ENCODE peak calls at places on chromosomes 16 and 17, in seven cellular contexts. D is mesenchymal stem cell, H is gastrocnemius medialis, B is body of pancreas, K is HCT116, S is ovary, C is K562. M is an unnamed sample.

GRCh38 chr17:9021158-9021984 is at the start of gene NTN1:
- DNase-seq in D (peak; percentile 21), H (no peak), B (peak; percentile 67), K (no peak), S (no peak), C (peak; percentile 23), M (peak; percentile 57)

GRCh38 chr17:39951924-39952664 is 10.7 kb upstream of the GSDMA start:
- DNase-seq in D (no peak), H (no peak), B (peak; percentile 18), K (no peak), S (peak; percentile 40), C (no peak), M (no peak)

GRCh38 chr17:15490634-15491261 is 23.3 kb upstream of the CDRT4 start:
- DNase-seq in D (peak; percentile 93), H (peak; percentile 80), B (peak; percentile 23), K (peak; percentile 81), S (no peak), C (peak; percentile 83), M (no peak)

GRCh38 chr17:7716901-7717755 is at the start of gene DNAH2:
- DNase-seq in D (peak; percentile 92), H (peak; percentile 19), B (peak; percentile 87), K (peak; percentile 89), S (peak; percentile 80), C (peak; percentile 90), M (peak; percentile 84)

GRCh38 chr17:78379134-78379497 is 667 bp downstream of the PGS1 start:
- DNase-seq in D (peak; percentile 98), H (no peak), B (no peak), K (no peak), S (no peak), C (no peak), M (peak; percentile 52)

GRCh38 chr16:85027968-85028637 is 508 bp downstream of the KIAA0513 start:
- DNase-seq in D (peak; percentile 17), H (no peak), B (peak; percentile 37), K (no peak), S (no peak), C (no peak), M (peak; percentile 1)

GRCh38 chr17:7831233-7831632 is 2.8 kb upstream of the KDM6B start:
- DNase-seq in D (no peak), H (no peak), B (no peak), K (no peak), S (no peak), C (no peak), M (no peak)

GRCh38 chr16:74608944-74609343 is 2.0 kb upstream of the GLG1 start:
- DNase-seq in D (no peak), H (no peak), B (no peak), K (no peak), S (no peak), C (no peak), M (no peak)

GRCh38 chr17:72764632-72765041 is 327.9 kb downstream of the SLC39A11 start:
- DNase-seq in D (no peak), H (no peak), B (no peak), K (no peak), S (no peak), C (no peak), M (peak; percentile 59)

GRCh38 chr16:53611151-53611802 is 92.4 kb downstream of the RPGRIP1L start:
- DNase-seq in D (no peak), H (no peak), B (no peak), K (no peak), S (no peak), C (no peak), M (no peak)

GRCh38 chr16:1493746-1494094 is 560 bp downstream of the TELO2 start:
- DNase-seq in D (peak; percentile 42), H (no peak), B (no peak), K (no peak), S (no peak), C (no peak), M (no peak)

GRCh38 chr17:39236981-39237441 is 11.3 kb upstream of the STAC2 start:
- DNase-seq in D (no peak), H (no peak), B (no peak), K (no peak), S (no peak), C (no peak), M (no peak)

GRCh38 chr17:72446525-72447250 is 325.9 kb downstream of the SOX9 start:
- DNase-seq in D (peak; percentile 36), H (no peak), B (no peak), K (no peak), S (no peak), C (no peak), M (no peak)

GRCh38 chr17:32927724-32928526 is at the start of gene TMEM98:
- DNase-seq in D (peak; percentile 29), H (no peak), B (peak; percentile 70), K (no peak), S (peak; percentile 58), C (peak; percentile 82), M (peak; percentile 34)

GRCh38 chr16:85462405-85463227 is 150.5 kb upstream of the GSE1 start:
- DNase-seq in D (peak; percentile 41), H (no peak), B (peak; percentile 60), K (no peak), S (peak; percentile 65), C (peak; percentile 97), M (no peak)

GRCh38 chr17:39018267-39019134 is 51.3 kb upstream of the FBXO47 start:
- DNase-seq in D (peak; percentile 81), H (no peak), B (no peak), K (no peak), S (no peak), C (no peak), M (no peak)

GRCh38 chr17:21194688-21195087 is 19.3 kb downstream of the TMEM11 start:
- DNase-seq in D (no peak), H (no peak), B (no peak), K (no peak), S (peak; percentile 83), C (no peak), M (no peak)

GRCh38 chr17:68953340-68953997 is 1.7 kb downstream of the ABCA8 start:
- DNase-seq in D (no peak), H (no peak), B (no peak), K (no peak), S (no peak), C (no peak), M (no peak)

GRCh38 chr17:50211249-50212120 is 10.1 kb upstream of the COL1A1 start:
- DNase-seq in D (peak; percentile 49), H (no peak), B (no peak), K (no peak), S (peak; percentile 38), C (no peak), M (peak; percentile 89)

GRCh38 chr17:1758812-1759211 is 3.0 kb upstream of the SERPINF1 start:
- DNase-seq in D (no peak), H (no peak), B (no peak), K (no peak), S (no peak), C (no peak), M (no peak)

GRCh38 chr16:1335996-1336395 is 2.6 kb downstream of the BAIAP3 start:
- DNase-seq in D (no peak), H (no peak), B (no peak), K (no peak), S (no peak), C (no peak), M (no peak)

GRCh38 chr16:3311496-3311895 is 6.2 kb downstream of the ZNF75A start:
- DNase-seq in D (no peak), H (no peak), B (no peak), K (no peak), S (no peak), C (no peak), M (no peak)
- H3K9me3 ChIP-seq in D (peaks cover 99% of the 10 kb centered on the region), H (peaks cover 11% of the 10 kb centered on the region), B (no peaks in the 10 kb centered on the region), K (peaks cover 9% of the 10 kb centered on the region), S (peaks cover 90% of the 10 kb centered on the region), C (peaks cover 19% of the 10 kb centered on the region), M (peaks cover 55% of the 10 kb centered on the region)

GRCh38 chr17:80847506-80848230 is 144.0 kb upstream of the CHMP6 start:
- DNase-seq in D (no peak), H (peak; percentile 14), B (no peak), K (no peak), S (no peak), C (peak; percentile 71), M (no peak)
- H3K36me3 ChIP-seq in D (peaks cover 44% of the 10 kb centered on the region), H (peaks cover 14% of the 10 kb centered on the region), B (peaks cover 2% of the 10 kb centered on the region), K (peaks cover 5% of the 10 kb centered on the region), S (no peaks in the 10 kb centered on the region), C (peaks cover 26% of the 10 kb centered on the region), M (peaks cover 22% of the 10 kb centered on the region)

DNA sequence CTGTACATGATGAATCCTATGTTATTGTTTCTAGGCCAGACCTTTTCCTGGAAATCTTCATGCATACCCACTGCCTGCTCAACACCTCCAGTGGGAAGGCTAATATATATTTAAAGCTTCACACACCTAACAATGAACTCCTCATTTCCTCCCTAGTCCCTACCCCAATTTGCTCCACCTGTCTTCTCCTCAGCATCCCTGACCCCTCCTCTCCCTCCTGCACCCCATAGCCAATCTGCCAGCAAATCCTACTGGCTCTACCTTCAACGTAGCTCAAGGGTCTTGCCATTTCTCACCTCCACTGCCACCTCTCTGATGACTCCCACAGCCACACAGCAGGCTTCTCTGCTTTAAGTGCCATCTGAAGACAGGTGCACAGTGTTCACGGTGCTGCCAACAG is 215.6 kb upstream of the WSB1 start:
- DNase-seq in D (no peak), H (no peak), B (no peak), K (no peak), S (no peak), C (no peak), M (no peak)
- H3K4me3 ChIP-seq in D (no peak overlapping the region), H (no peak overlapping the region), B (no peak overlapping the region), K (no peak overlapping the region), S (no peak overlapping the region), C (no peak overlapping the region), M (no peak overlapping the region)

GRCh38 chr17:3260600-3260999 is 37.6 kb downstream of the OR3A1 start:
- DNase-seq in D (no peak), H (no peak), B (no peak), K (no peak), S (no peak), C (no peak), M (no peak)

GRCh38 chr17:3260163-3260562 is 38.0 kb downstream of the OR3A1 start:
- DNase-seq in D (no peak), H (no peak), B (no peak), K (no peak), S (no peak), C (no peak), M (no peak)

GRCh38 chr17:3256575-3256974 is 41.6 kb downstream of the OR3A1 start:
- DNase-seq in D (no peak), H (no peak), B (no peak), K (no peak), S (no peak), C (no peak), M (no peak)
- H3K9me3 ChIP-seq in D (no peaks in the 10 kb centered on the region), H (no peaks in the 10 kb centered on the region), B (no peaks in the 10 kb centered on the region), K (no peaks in the 10 kb centered on the region), S (peaks cover 3% of the 10 kb centered on the region), C (no peaks in the 10 kb centered on the region), M (no peaks in the 10 kb centered on the region)

DNA sequence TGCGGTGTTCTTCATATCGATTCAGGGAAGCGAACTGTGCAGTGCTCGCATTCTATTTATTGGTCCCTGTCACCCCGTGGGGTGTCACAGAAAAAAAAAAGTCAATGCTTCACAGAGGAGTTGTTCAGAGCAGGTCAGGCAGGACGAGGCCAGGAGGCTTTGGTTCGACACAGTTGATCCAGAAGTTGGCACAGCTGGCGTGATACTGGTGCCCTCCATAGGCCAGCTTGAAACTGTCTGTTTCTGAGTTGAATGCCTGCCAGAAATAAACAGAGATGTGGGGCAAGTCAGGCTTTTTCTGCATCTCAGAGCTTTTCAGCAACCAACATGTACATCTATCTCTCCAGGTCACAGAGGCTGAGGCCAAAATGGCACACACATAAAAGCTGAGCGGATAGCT is 29.1 kb downstream of the DUSP14 start:
- DNase-seq in D (no peak), H (no peak), B (no peak), K (no peak), S (no peak), C (no peak), M (peak; percentile 24)
- H3K36me3 ChIP-seq in D (peaks cover 52% of the 10 kb centered on the region), H (peaks cover 53% of the 10 kb centered on the region), B (peaks cover 25% of the 10 kb centered on the region), K (peaks cover 15% of the 10 kb centered on the region), S (no peaks in the 10 kb centered on the region), C (peaks cover 58% of the 10 kb centered on the region), M (peaks cover 44% of the 10 kb centered on the region)

GRCh38 chr16:89920723-89921122 is 2.1 kb downstream of the MC1R start:
- DNase-seq in D (peak; percentile 53), H (no peak), B (no peak), K (no peak), S (no peak), C (no peak), M (peak; percentile 82)
- H3K4me3 ChIP-seq in D (peak overlapping the region; percentile 86), H (no peak overlapping the region), B (no peak overlapping the region), K (no peak overlapping the region), S (no peak overlapping the region), C (no peak overlapping the region), M (no peak overlapping the region)